ENCODE peak calls at places on chromosomes 11 and 22, in ten cellular contexts. U is fibroblast of pulmonary artery, Y is GM12878, H is cardiac fibroblast, D is lower lobe of right lung, V is astrocyte of the cerebellum, W is adrenal gland, P is PC-9, M is AG10803, N is kidney. E is an unnamed sample.

GRCh38 chr11:3022300-3022967 is 30.3 kb upstream of the NAP1L4 start:
- DNase-seq in P (no peak), N (peak; percentile 41), W (no peak), V (peak; percentile 26), D (no peak), M (peak; percentile 76), H (peak; percentile 91), U (peak; percentile 88), Y (peak; percentile 38), E (peak; percentile 60)

GRCh38 chr11:74397531-74398243 is 546 bp downstream of the PGM2L1 start:
- DNase-seq in N (peak; percentile 87), P (peak; percentile 56), D (peak; percentile 57), W (peak; percentile 55), M (no peak), H (peak; percentile 36), Y (no peak), V (no peak), U (no peak), E (peak; percentile 13)

GRCh38 chr22:37762389-37762836 is 45.3 kb upstream of the GCAT start:
- DNase-seq in H (no peak), V (no peak), P (peak; percentile 64), Y (no peak), N (no peak), U (no peak), D (no peak), M (no peak), W (no peak), E (no peak)

GRCh38 chr11:82858556-82859091 is 41.6 kb downstream of the PRCP start:
- DNase-seq in V (peak; percentile 37), P (peak; percentile 41), H (peak; percentile 79), N (no peak), M (peak; percentile 81), Y (no peak), U (peak; percentile 71), D (no peak), W (no peak), E (no peak)

GRCh38 chr11:42410251-42410956 is 901.4 kb upstream of the API5 start:
- DNase-seq in Y (no peak), D (no peak), W (no peak), N (no peak), P (no peak), M (no peak), H (no peak), U (peak; percentile 11), V (no peak), E (no peak)

GRCh38 chr11:120576606-120577005 is 65.1 kb downstream of the GRIK4 start:
- DNase-seq in U (no peak), D (no peak), M (no peak), H (no peak), P (no peak), N (peak; percentile 26), V (no peak), W (no peak), Y (no peak), E (no peak)

GRCh38 chr11:88552377-88553029 is 215.0 kb upstream of the CTSC start:
- DNase-seq in D (peak; percentile 50), N (no peak), W (peak; percentile 61), Y (peak; percentile 12), M (peak; percentile 56), U (peak; percentile 66), P (peak; percentile 14), H (peak; percentile 73), V (no peak), E (peak; percentile 76)

GRCh38 chr11:126332221-126332711 is 23.2 kb upstream of the ST3GAL4 start:
- DNase-seq in U (peak; percentile 82), Y (no peak), D (no peak), M (peak; percentile 92), H (peak; percentile 90), P (no peak), V (no peak), W (peak; percentile 97), N (peak; percentile 83), E (no peak)

GRCh38 chr11:66477256-66478201 is 2.7 kb upstream of the DPP3 start:
- DNase-seq in M (no peak), D (no peak), H (no peak), U (no peak), W (no peak), P (no peak), V (no peak), Y (no peak), N (peak; percentile 67), E (no peak)

GRCh38 chr11:6599449-6599848 is 4.0 kb downstream of the RRP8 start:
- DNase-seq in U (no peak), D (no peak), H (no peak), Y (no peak), V (no peak), W (no peak), P (no peak), N (no peak), M (no peak), E (no peak)

GRCh38 chr11:110158317-110159200 is 65.4 kb downstream of the ZC3H12C start:
- DNase-seq in U (no peak), M (no peak), P (no peak), V (no peak), H (no peak), Y (no peak), W (no peak), D (no peak), N (no peak), E (no peak)

GRCh38 chr11:124748100-124748418 is 4.0 kb downstream of the VSIG2 start:
- DNase-seq in M (no peak), V (no peak), U (no peak), W (no peak), Y (no peak), N (no peak), D (no peak), H (no peak), P (no peak), E (no peak)

GRCh38 chr11:124747406-124748099 is 4.5 kb downstream of the VSIG2 start:
- DNase-seq in H (no peak), Y (no peak), U (no peak), D (no peak), W (no peak), M (no peak), N (no peak), V (no peak), P (no peak), E (no peak)

GRCh38 chr11:124746621-124747243 is 5.3 kb downstream of the VSIG2 start:
- DNase-seq in M (peak; percentile 69), H (peak; percentile 67), W (peak; percentile 81), V (no peak), Y (peak; percentile 53), U (peak; percentile 57), N (peak; percentile 93), P (peak; percentile 84), D (peak; percentile 91), E (peak; percentile 86)

GRCh38 chr11:124745270-124745834 is 5.6 kb downstream of the NRGN start:
- DNase-seq in H (no peak), P (no peak), N (peak; percentile 78), Y (no peak), W (no peak), M (no peak), V (no peak), D (no peak), U (no peak), E (no peak)

GRCh38 chr11:124745835-124746620 is 6.0 kb downstream of the VSIG2 start:
- DNase-seq in W (no peak), V (no peak), H (no peak), N (peak; percentile 85), P (peak; percentile 23), U (no peak), Y (no peak), M (no peak), D (no peak), E (peak; percentile 37)
- TF ChIP-seq CTCF in W (no peak), V (peak; percentile 43), H (no peak), N (no peak), P (no peak), U (no peak), Y (peak; percentile 36), M (peak; percentile 24), D (no peak), E (peak; percentile 40)

GRCh38 chr11:119340335-119341221 is at the start of gene C1QTNF5:
- DNase-seq in N (peak; percentile 96), H (peak; percentile 39), D (peak; percentile 77), P (no peak), U (peak; percentile 89), Y (no peak), W (peak; percentile 86), V (peak; percentile 64), M (peak; percentile 84), E (no peak)
- H3K4me3 ChIP-seq in N (peak within 1 kb of the TSS; percentile 56), H (peak within 1 kb of the TSS; percentile 50), D (peak within 1 kb of the TSS; percentile 68), P (no peak within 1 kb of the TSS), U (peak within 1 kb of the TSS; percentile 67), Y (no peak within 1 kb of the TSS), W (no peak within 1 kb of the TSS), V (peak within 1 kb of the TSS; percentile 50), M (peak within 1 kb of the TSS; percentile 71), E (no peak within 1 kb of the TSS)

GRCh38 chr22:28417426-28417825 is 262.2 kb downstream of the TTC28 start:
- DNase-seq in N (no peak), H (no peak), D (no peak), Y (no peak), W (no peak), U (no peak), M (no peak), P (no peak), V (no peak), E (no peak)

GRCh38 chr22:28411125-28411524 is 268.5 kb downstream of the TTC28 start:
- DNase-seq in Y (no peak), D (no peak), P (no peak), M (no peak), N (no peak), V (no peak), H (no peak), U (no peak), W (no peak), E (no peak)

GRCh38 chr22:28410050-28410816 is 269.4 kb downstream of the TTC28 start:
- DNase-seq in D (no peak), M (peak; percentile 66), V (peak; percentile 38), Y (no peak), W (no peak), P (no peak), N (no peak), U (peak; percentile 53), H (peak; percentile 68), E (no peak)

GRCh38 chr22:28414017-28414416 is 265.6 kb downstream of the TTC28 start:
- DNase-seq in N (no peak), D (no peak), P (no peak), M (peak; percentile 37), U (peak; percentile 31), W (no peak), Y (no peak), V (no peak), H (no peak), E (no peak)

GRCh38 chr22:28413612-28414011 is 266.0 kb downstream of the TTC28 start:
- DNase-seq in P (no peak), H (no peak), W (no peak), M (no peak), D (no peak), V (no peak), U (no peak), Y (no peak), N (no peak), E (no peak)
- TF ChIP-seq CTCF in P (no peak), H (no peak), W (no peak), M (no peak), D (no peak), V (no peak), U (no peak), Y (no peak), N (no peak), E (no peak)

DNA sequence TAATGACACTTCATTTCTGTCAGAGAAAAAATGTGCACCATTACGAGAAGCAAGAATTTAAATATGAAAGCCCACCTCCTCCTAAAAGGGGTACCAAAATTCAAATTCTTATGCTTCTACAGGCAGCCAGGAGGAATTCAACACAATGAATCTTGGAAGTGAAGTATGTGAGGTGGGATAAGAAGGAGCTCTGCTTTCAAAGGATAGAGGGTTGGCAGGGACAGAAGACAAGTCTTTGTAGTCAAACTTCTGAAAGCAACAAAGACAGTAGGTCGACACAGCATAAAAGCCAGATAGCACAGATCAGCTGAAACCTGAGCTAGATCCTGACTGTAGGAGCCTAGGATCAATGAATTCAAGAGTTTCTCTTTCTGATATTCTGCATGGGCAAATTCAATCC is 17.4 kb downstream of the NARS2 start:
- DNase-seq in H (no peak), D (no peak), N (no peak), P (no peak), W (no peak), U (no peak), M (no peak), V (no peak), Y (no peak), E (no peak)
- H3K4me3 ChIP-seq in H (no peak overlapping the region), D (no peak overlapping the region), N (no peak overlapping the region), P (no peak overlapping the region), W (no peak overlapping the region), U (no peak overlapping the region), M (no peak overlapping the region), V (no peak overlapping the region), Y (no peak overlapping the region), E (no peak overlapping the region)

E was measured in GM12865.